ENCODE peak calls at places on chromosomes 11 and 22, in five cellular contexts. One of them, this sample, is unnamed.

GRCh38 chr11:102891736-102892135 is 17.0 kb upstream of the MMP12 start:
- DNase-seq in PC-9: no peak
- DNase-seq in HCT116: no peak
- DNase-seq in K562: no peak
- DNase-seq in mammary epithelial cell: no peak
- DNase-seq in this sample: no peak

GRCh38 chr22:22036588-22036987 is 54.0 kb upstream of the TOP3B start:
- DNase-seq in PC-9: no peak
- DNase-seq in HCT116: no peak
- DNase-seq in K562: no peak
- DNase-seq in mammary epithelial cell: no peak
- DNase-seq in this sample: no peak

GRCh38 chr11:132874638-132875037 is 657.7 kb downstream of the OPCML start:
- DNase-seq in PC-9: no peak
- DNase-seq in HCT116: no peak
- DNase-seq in K562: no peak
- DNase-seq in mammary epithelial cell: peak; percentile 84
- DNase-seq in this sample: no peak

GRCh38 chr11:132099692-132100091 is 729.3 kb downstream of the NTM start:
- DNase-seq in PC-9: no peak
- DNase-seq in HCT116: no peak
- DNase-seq in K562: peak; percentile 1
- DNase-seq in mammary epithelial cell: no peak
- DNase-seq in this sample: peak; percentile 18

GRCh38 chr11:106001304-106002012 is 20.6 kb downstream of the MSANTD4 start:
- DNase-seq in PC-9: no peak
- DNase-seq in HCT116: no peak
- DNase-seq in K562: no peak
- DNase-seq in mammary epithelial cell: no peak
- DNase-seq in this sample: no peak

GRCh38 chr11:116931206-116931953 is 94.0 kb upstream of the APOA1 start:
- DNase-seq in PC-9: peak; percentile 32
- DNase-seq in HCT116: no peak
- DNase-seq in K562: peak; percentile 45
- DNase-seq in mammary epithelial cell: peak; percentile 80
- DNase-seq in this sample: no peak

GRCh38 chr22:39309881-39310714 is 9.3 kb downstream of the RPL3 start:
- DNase-seq in PC-9: peak; percentile 24
- DNase-seq in HCT116: no peak
- DNase-seq in K562: no peak
- DNase-seq in mammary epithelial cell: peak; percentile 70
- DNase-seq in this sample: no peak

GRCh38 chr22:46827072-46827780 is 64.8 kb downstream of the TBC1D22A start:
- DNase-seq in PC-9: no peak
- DNase-seq in HCT116: no peak
- DNase-seq in K562: no peak
- DNase-seq in mammary epithelial cell: no peak
- DNase-seq in this sample: no peak

GRCh38 chr11:20156280-20156875 is 3.9 kb downstream of the DBX1 start:
- DNase-seq in PC-9: no peak
- DNase-seq in HCT116: no peak
- DNase-seq in K562: peak; percentile 9
- DNase-seq in mammary epithelial cell: no peak
- DNase-seq in this sample: no peak

GRCh38 chr11:70527429-70528045 is 129.2 kb downstream of the CTTN start:
- DNase-seq in PC-9: no peak
- DNase-seq in HCT116: no peak
- DNase-seq in K562: peak; percentile 6
- DNase-seq in mammary epithelial cell: no peak
- DNase-seq in this sample: no peak

GRCh38 chr11:128632151-128632791 is 44.9 kb upstream of the ETS1 start:
- DNase-seq in PC-9: peak; percentile 9
- DNase-seq in HCT116: peak; percentile 19
- DNase-seq in K562: no peak
- DNase-seq in mammary epithelial cell: peak; percentile 23
- DNase-seq in this sample: peak; percentile 75

GRCh38 chr11:69934861-69935494 is 115.8 kb upstream of the FGF3 start:
- DNase-seq in PC-9: peak; percentile 82
- DNase-seq in HCT116: peak; percentile 82
- DNase-seq in K562: peak; percentile 29
- DNase-seq in mammary epithelial cell: no peak
- DNase-seq in this sample: no peak

GRCh38 chr11:30196400-30197206 is 34.2 kb upstream of the FSHB start:
- DNase-seq in PC-9: peak; percentile 35
- DNase-seq in HCT116: peak; percentile 32
- DNase-seq in K562: peak; percentile 37
- DNase-seq in mammary epithelial cell: peak; percentile 28
- DNase-seq in this sample: peak; percentile 43

GRCh38 chr11:1820463-1821325 is 14.1 kb upstream of the SYT8 start:
- DNase-seq in PC-9: no peak
- DNase-seq in HCT116: no peak
- DNase-seq in K562: no peak
- DNase-seq in mammary epithelial cell: peak; percentile 96
- DNase-seq in this sample: no peak

GRCh38 chr22:28949788-28950187 is 66.4 kb downstream of the ZNRF3 start:
- DNase-seq in PC-9: no peak
- DNase-seq in HCT116: no peak
- DNase-seq in K562: no peak
- DNase-seq in mammary epithelial cell: no peak
- DNase-seq in this sample: no peak

GRCh38 chr11:128365044-128365443 is 222.3 kb downstream of the ETS1 start:
- DNase-seq in PC-9: no peak
- DNase-seq in HCT116: no peak
- DNase-seq in K562: peak; percentile 7
- DNase-seq in mammary epithelial cell: peak; percentile 48
- DNase-seq in this sample: peak; percentile 29

GRCh38 chr22:21719024-21719423 is 16.6 kb downstream of the YPEL1 start:
- DNase-seq in PC-9: no peak
- DNase-seq in HCT116: no peak
- DNase-seq in K562: no peak
- DNase-seq in mammary epithelial cell: no peak
- DNase-seq in this sample: no peak

GRCh38 chr11:129740877-129741276 is 74.8 kb upstream of the TMEM45B start:
- DNase-seq in PC-9: no peak
- DNase-seq in HCT116: no peak
- DNase-seq in K562: no peak
- DNase-seq in mammary epithelial cell: no peak
- DNase-seq in this sample: no peak

GRCh38 chr11:128039140-128040021 is 548.0 kb downstream of the ETS1 start:
- DNase-seq in PC-9: peak; percentile 45
- DNase-seq in HCT116: no peak
- DNase-seq in K562: no peak
- DNase-seq in mammary epithelial cell: peak; percentile 88
- DNase-seq in this sample: peak; percentile 85

GRCh38 chr11:128809128-128809527 is 58.0 kb downstream of the KCNJ1 start:
- DNase-seq in PC-9: no peak
- DNase-seq in HCT116: no peak
- DNase-seq in K562: no peak
- DNase-seq in mammary epithelial cell: peak; percentile 89
- DNase-seq in this sample: no peak

GRCh38 chr22:47656806-47657205 is 894.4 kb downstream of the TBC1D22A start:
- DNase-seq in PC-9: no peak
- DNase-seq in HCT116: no peak
- DNase-seq in K562: no peak
- DNase-seq in mammary epithelial cell: no peak
- DNase-seq in this sample: no peak

GRCh38 chr11:123783536-123783935 is 22.6 kb downstream of the OR6M1 start:
- DNase-seq in PC-9: no peak
- DNase-seq in HCT116: no peak
- DNase-seq in K562: no peak
- DNase-seq in mammary epithelial cell: no peak
- DNase-seq in this sample: no peak

GRCh38 chr11:116696381-116696941 is 76.3 kb downstream of the BUD13 start:
- DNase-seq in PC-9: no peak
- DNase-seq in HCT116: no peak
- DNase-seq in K562: no peak
- DNase-seq in mammary epithelial cell: no peak
- DNase-seq in this sample: no peak

GRCh38 chr11:119694334-119694733 is 34.7 kb downstream of the NECTIN1 start:
- DNase-seq in PC-9: peak; percentile 27
- DNase-seq in HCT116: no peak
- DNase-seq in K562: no peak
- DNase-seq in mammary epithelial cell: peak; percentile 56
- DNase-seq in this sample: peak; percentile 80

GRCh38 chr11:79054636-79055035 is 386.2 kb downstream of the TENM4 start:
- DNase-seq in PC-9: no peak
- DNase-seq in HCT116: no peak
- DNase-seq in K562: no peak
- DNase-seq in mammary epithelial cell: peak; percentile 43
- DNase-seq in this sample: no peak

DNA sequence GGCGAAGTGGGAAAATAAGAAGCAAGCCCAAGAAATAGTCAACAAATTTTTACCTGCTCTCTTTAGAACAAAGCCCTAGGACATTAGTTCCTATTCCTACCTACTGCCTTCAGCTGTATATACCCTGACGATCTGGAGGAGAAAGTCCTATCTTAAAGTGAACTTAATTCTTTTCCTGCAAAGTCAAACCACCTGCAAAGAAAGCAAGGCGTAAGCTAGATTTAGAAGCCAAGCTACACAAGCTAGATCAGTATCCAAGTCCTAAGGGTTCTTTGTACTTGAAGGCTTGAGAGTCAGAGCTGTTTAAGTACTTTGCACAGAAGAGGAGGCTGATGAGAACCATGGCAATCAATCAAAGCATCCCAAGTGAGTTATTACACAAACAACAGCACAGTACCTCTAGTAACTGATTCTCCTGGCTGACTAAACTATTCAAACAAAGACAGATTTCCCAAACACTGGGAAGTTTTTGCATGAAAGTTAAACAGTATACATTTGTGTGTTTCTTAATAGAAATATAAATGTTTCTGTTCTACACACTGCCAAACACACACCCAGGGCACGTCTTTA is 1.9 kb downstream of the CDON start:
- DNase-seq in PC-9: no peak
- DNase-seq in HCT116: no peak
- DNase-seq in K562: no peak
- DNase-seq in mammary epithelial cell: no peak
- DNase-seq in this sample: no peak
- H3K4me1 ChIP-seq in PC-9: peaks cover 16% of the 10 kb centered on the region
- H3K4me1 ChIP-seq in HCT116: peaks cover 16% of the 10 kb centered on the region
- H3K4me1 ChIP-seq in K562: no peaks in the 10 kb centered on the region
- H3K4me1 ChIP-seq in mammary epithelial cell: peaks cover 4% of the 10 kb centered on the region
- H3K4me1 ChIP-seq in this sample: peaks cover 8% of the 10 kb centered on the region

GRCh38 chr11:118634435-118635236 is 27.2 kb downstream of the PHLDB1 start:
- DNase-seq in PC-9: no peak
- DNase-seq in HCT116: no peak
- DNase-seq in K562: peak; percentile 92
- DNase-seq in mammary epithelial cell: peak; percentile 62
- DNase-seq in this sample: peak; percentile 63
- H3K4me3 ChIP-seq in PC-9: no peak overlapping the region
- H3K4me3 ChIP-seq in HCT116: peak overlapping the region; percentile 50
- H3K4me3 ChIP-seq in K562: peak overlapping the region; percentile 12
- H3K4me3 ChIP-seq in mammary epithelial cell: no peak overlapping the region
- H3K4me3 ChIP-seq in this sample: no peak overlapping the region

DNA sequence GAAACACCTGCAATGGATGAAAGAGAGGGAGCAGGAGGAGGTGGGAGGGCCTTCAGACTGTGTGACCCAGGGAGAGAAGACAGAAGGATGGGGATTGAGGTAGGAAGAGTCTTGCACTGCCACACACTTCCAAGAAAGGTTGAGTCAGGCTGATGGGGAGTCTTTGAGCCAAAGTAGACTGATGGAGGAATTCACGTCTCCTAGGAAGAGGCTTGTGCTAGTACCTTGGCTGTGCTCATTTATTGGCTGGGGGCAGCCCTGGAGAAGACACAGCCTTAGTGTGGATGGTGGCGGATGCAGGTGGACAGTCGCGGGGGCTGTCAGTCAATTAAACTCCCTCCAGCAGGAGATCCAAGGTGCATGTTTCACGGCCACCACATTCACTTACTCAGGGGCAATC is 16.2 kb upstream of the ACCSL start:
- DNase-seq in PC-9: no peak
- DNase-seq in HCT116: no peak
- DNase-seq in K562: no peak
- DNase-seq in mammary epithelial cell: no peak
- DNase-seq in this sample: no peak
- H4K20me1 ChIP-seq in PC-9: no peaks in the 10 kb centered on the region
- H4K20me1 ChIP-seq in HCT116: no peaks in the 10 kb centered on the region
- H4K20me1 ChIP-seq in K562: no peaks in the 10 kb centered on the region
- H4K20me1 ChIP-seq in mammary epithelial cell: no peaks in the 10 kb centered on the region
- H4K20me1 ChIP-seq in this sample: no peaks in the 10 kb centered on the region

DNA sequence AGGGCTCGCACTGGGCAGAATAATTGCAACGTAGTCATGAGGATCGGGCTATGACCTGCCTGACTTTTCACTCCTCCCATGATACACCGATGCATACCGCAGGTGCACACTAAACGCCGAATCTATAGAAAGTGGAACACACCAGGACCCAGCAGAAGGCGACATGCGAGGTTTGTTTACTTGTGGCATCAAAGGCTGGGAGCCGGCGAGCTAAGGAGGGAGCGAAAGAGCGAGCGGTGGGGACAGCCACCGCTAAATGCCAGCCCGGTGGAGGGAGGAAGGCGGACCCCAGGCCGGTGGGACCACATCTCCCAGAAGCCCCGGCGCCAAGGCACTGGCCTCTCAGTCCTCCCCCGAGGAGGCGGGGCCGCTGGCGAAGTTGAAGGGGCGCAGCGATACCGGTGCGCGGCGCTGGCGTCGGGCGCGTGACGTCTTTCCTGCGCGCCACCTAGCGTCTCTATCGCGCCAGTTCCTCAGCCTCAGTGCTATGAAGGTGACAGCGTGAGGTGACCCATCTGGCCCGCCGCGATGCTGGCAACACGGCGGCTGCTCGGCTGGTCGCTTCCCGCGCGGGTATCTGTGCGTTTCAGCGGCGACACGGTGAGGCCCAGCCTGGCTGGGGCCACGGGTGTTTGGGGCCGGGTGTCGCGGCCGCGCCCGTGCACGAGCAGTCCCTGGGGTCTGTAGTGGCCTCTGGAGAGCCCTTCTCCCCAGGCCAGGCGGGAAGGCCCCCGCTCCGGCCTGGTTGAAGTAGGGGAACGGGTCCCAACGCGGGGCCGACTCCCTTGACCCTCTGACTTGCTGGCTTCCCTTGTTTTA is at the start of gene NDUFV1:
- DNase-seq in PC-9: peak; percentile 98
- DNase-seq in HCT116: peak; percentile 85
- DNase-seq in K562: peak; percentile 98
- DNase-seq in mammary epithelial cell: peak; percentile 88
- DNase-seq in this sample: peak; percentile 97
- H3K4me1 ChIP-seq in PC-9: peaks cover 12% of the 10 kb centered on the region
- H3K4me1 ChIP-seq in HCT116: peaks cover 20% of the 10 kb centered on the region
- H3K4me1 ChIP-seq in K562: peaks cover 28% of the 10 kb centered on the region
- H3K4me1 ChIP-seq in mammary epithelial cell: peaks cover 3% of the 10 kb centered on the region
- H3K4me1 ChIP-seq in this sample: peaks cover 2% of the 10 kb centered on the region

DNA sequence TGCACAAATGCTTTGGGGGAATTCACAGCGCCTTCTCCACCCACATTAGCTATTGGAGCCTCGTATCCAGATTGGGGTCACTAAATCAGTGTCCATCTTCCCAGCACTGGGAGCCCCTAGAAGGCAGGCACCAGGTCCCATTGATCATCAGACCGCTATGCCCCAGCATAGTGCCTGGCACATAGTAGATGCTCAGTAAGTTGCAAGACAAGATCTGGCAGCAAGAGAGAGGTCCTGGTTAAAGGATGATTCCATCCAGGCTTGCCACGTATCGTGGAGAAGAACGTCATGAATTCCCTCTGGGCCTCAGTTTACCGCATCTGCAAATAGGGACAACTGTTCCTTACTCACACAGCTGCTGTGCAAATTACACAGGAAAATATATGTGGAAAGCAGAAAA is 1.7 kb downstream of the TMEM184B start:
- DNase-seq in PC-9: no peak
- DNase-seq in HCT116: no peak
- DNase-seq in K562: no peak
- DNase-seq in mammary epithelial cell: no peak
- DNase-seq in this sample: no peak
- H3K4me3 ChIP-seq in PC-9: peak overlapping the region; percentile 90
- H3K4me3 ChIP-seq in HCT116: no peak overlapping the region
- H3K4me3 ChIP-seq in K562: no peak overlapping the region
- H3K4me3 ChIP-seq in mammary epithelial cell: peak overlapping the region; percentile 84
- H3K4me3 ChIP-seq in this sample: peak overlapping the region; percentile 99